ENCODE peak calls at places on chromosomes 5 and 9, in eight cellular contexts. One of them, this sample, is unnamed.

GRCh38 chr9:31736581-31737179 is 647.8 kb upstream of the ACO1 start:
- DNase-seq in PC-3: no peak
- DNase-seq in left cardiac atrium: no peak
- DNase-seq in COR-L47: no peak
- DNase-seq in H9: no peak
- DNase-seq in renal cortical epithelial cell: no peak
- DNase-seq in activated T-cell treated with anti-CD3 and anti-CD28 coated beads for 48 hours: no peak
- DNase-seq in nucleus accumbens: no peak
- DNase-seq in this sample: peak

GRCh38 chr5:375921-376871 is 54.7 kb downstream of the AHRR start:
- DNase-seq in nucleus accumbens: no peak
- DNase-seq in PC-3: no peak
- DNase-seq in H9: peak
- DNase-seq in COR-L47: no peak
- DNase-seq in activated T-cell treated with anti-CD3 and anti-CD28 coated beads for 48 hours: no peak
- DNase-seq in left cardiac atrium: no peak
- DNase-seq in renal cortical epithelial cell: no peak
- DNase-seq in this sample: peak

GRCh38 chr5:36901856-36902255 is 25.3 kb downstream of the NIPBL start:
- DNase-seq in H9: no peak
- DNase-seq in COR-L47: no peak
- DNase-seq in left cardiac atrium: no peak
- DNase-seq in activated T-cell treated with anti-CD3 and anti-CD28 coated beads for 48 hours: no peak
- DNase-seq in renal cortical epithelial cell: no peak
- DNase-seq in nucleus accumbens: no peak
- DNase-seq in PC-3: no peak
- DNase-seq in this sample: no peak

GRCh38 chr5:113552137-113552536 is 38.6 kb downstream of the YTHDC2 start:
- DNase-seq in COR-L47: no peak
- DNase-seq in renal cortical epithelial cell: no peak
- DNase-seq in H9: no peak
- DNase-seq in left cardiac atrium: no peak
- DNase-seq in activated T-cell treated with anti-CD3 and anti-CD28 coated beads for 48 hours: no peak
- DNase-seq in nucleus accumbens: no peak
- DNase-seq in PC-3: no peak
- DNase-seq in this sample: no peak

GRCh38 chr5:74851684-74852353 is 14.4 kb downstream of the FAM169A start:
- DNase-seq in nucleus accumbens: no peak
- DNase-seq in renal cortical epithelial cell: peak
- DNase-seq in PC-3: peak
- DNase-seq in activated T-cell treated with anti-CD3 and anti-CD28 coated beads for 48 hours: no peak
- DNase-seq in H9: no peak
- DNase-seq in left cardiac atrium: no peak
- DNase-seq in COR-L47: no peak
- DNase-seq in this sample: no peak

GRCh38 chr5:153883829-153884228 is 154.9 kb downstream of the FAM114A2 start:
- DNase-seq in COR-L47: no peak
- DNase-seq in nucleus accumbens: no peak
- DNase-seq in activated T-cell treated with anti-CD3 and anti-CD28 coated beads for 48 hours: no peak
- DNase-seq in renal cortical epithelial cell: no peak
- DNase-seq in left cardiac atrium: no peak
- DNase-seq in PC-3: no peak
- DNase-seq in H9: no peak
- DNase-seq in this sample: no peak

GRCh38 chr5:16852251-16853005 is 83.7 kb downstream of the MYO10 start:
- DNase-seq in COR-L47: no peak
- DNase-seq in renal cortical epithelial cell: peak
- DNase-seq in activated T-cell treated with anti-CD3 and anti-CD28 coated beads for 48 hours: no peak
- DNase-seq in PC-3: no peak
- DNase-seq in H9: no peak
- DNase-seq in nucleus accumbens: no peak
- DNase-seq in left cardiac atrium: no peak
- DNase-seq in this sample: no peak

GRCh38 chr9:134820901-134821300 is 59.7 kb upstream of the FCN2 start:
- DNase-seq in activated T-cell treated with anti-CD3 and anti-CD28 coated beads for 48 hours: no peak
- DNase-seq in COR-L47: no peak
- DNase-seq in PC-3: no peak
- DNase-seq in left cardiac atrium: no peak
- DNase-seq in nucleus accumbens: no peak
- DNase-seq in renal cortical epithelial cell: no peak
- DNase-seq in H9: no peak
- DNase-seq in this sample: no peak

GRCh38 chr5:38670878-38671277 is 114.4 kb upstream of the LIFR start:
- DNase-seq in activated T-cell treated with anti-CD3 and anti-CD28 coated beads for 48 hours: no peak
- DNase-seq in nucleus accumbens: no peak
- DNase-seq in PC-3: no peak
- DNase-seq in renal cortical epithelial cell: peak
- DNase-seq in left cardiac atrium: no peak
- DNase-seq in COR-L47: no peak
- DNase-seq in H9: no peak
- DNase-seq in this sample: no peak

GRCh38 chr9:17291766-17292165 is 156.9 kb downstream of the CNTLN start:
- DNase-seq in left cardiac atrium: no peak
- DNase-seq in nucleus accumbens: no peak
- DNase-seq in PC-3: no peak
- DNase-seq in H9: no peak
- DNase-seq in COR-L47: no peak
- DNase-seq in activated T-cell treated with anti-CD3 and anti-CD28 coated beads for 48 hours: no peak
- DNase-seq in renal cortical epithelial cell: peak
- DNase-seq in this sample: no peak

GRCh38 chr5:172901012-172901780 is 58.0 kb upstream of the RPL26L1 start:
- DNase-seq in left cardiac atrium: peak
- DNase-seq in nucleus accumbens: no peak
- DNase-seq in PC-3: no peak
- DNase-seq in renal cortical epithelial cell: peak
- DNase-seq in activated T-cell treated with anti-CD3 and anti-CD28 coated beads for 48 hours: no peak
- DNase-seq in COR-L47: no peak
- DNase-seq in H9: no peak
- DNase-seq in this sample: no peak

GRCh38 chr5:110803467-110804326 is 64.9 kb downstream of the SLC25A46 start:
- DNase-seq in left cardiac atrium: no peak
- DNase-seq in renal cortical epithelial cell: no peak
- DNase-seq in H9: no peak
- DNase-seq in COR-L47: no peak
- DNase-seq in nucleus accumbens: no peak
- DNase-seq in activated T-cell treated with anti-CD3 and anti-CD28 coated beads for 48 hours: no peak
- DNase-seq in PC-3: no peak
- DNase-seq in this sample: no peak

GRCh38 chr9:110808599-110808980 is 140.0 kb downstream of the MUSK start:
- DNase-seq in renal cortical epithelial cell: no peak
- DNase-seq in nucleus accumbens: no peak
- DNase-seq in COR-L47: no peak
- DNase-seq in left cardiac atrium: no peak
- DNase-seq in activated T-cell treated with anti-CD3 and anti-CD28 coated beads for 48 hours: no peak
- DNase-seq in H9: no peak
- DNase-seq in PC-3: no peak
- DNase-seq in this sample: no peak

GRCh38 chr5:116011046-116011445 is 21.2 kb upstream of the ARL14EPL start:
- DNase-seq in PC-3: no peak
- DNase-seq in activated T-cell treated with anti-CD3 and anti-CD28 coated beads for 48 hours: no peak
- DNase-seq in nucleus accumbens: no peak
- DNase-seq in H9: no peak
- DNase-seq in COR-L47: no peak
- DNase-seq in left cardiac atrium: no peak
- DNase-seq in renal cortical epithelial cell: no peak
- DNase-seq in this sample: no peak

GRCh38 chr5:1937590-1937989 is 54.9 kb upstream of the IRX4 start:
- DNase-seq in COR-L47: no peak
- DNase-seq in H9: peak
- DNase-seq in nucleus accumbens: no peak
- DNase-seq in PC-3: no peak
- DNase-seq in activated T-cell treated with anti-CD3 and anti-CD28 coated beads for 48 hours: no peak
- DNase-seq in renal cortical epithelial cell: no peak
- DNase-seq in left cardiac atrium: no peak
- DNase-seq in this sample: no peak

GRCh38 chr9:101465330-101465915 is 29.8 kb upstream of the ALDOB start:
- DNase-seq in renal cortical epithelial cell: peak
- DNase-seq in COR-L47: peak
- DNase-seq in left cardiac atrium: no peak
- DNase-seq in nucleus accumbens: peak
- DNase-seq in activated T-cell treated with anti-CD3 and anti-CD28 coated beads for 48 hours: no peak
- DNase-seq in PC-3: peak
- DNase-seq in H9: peak
- DNase-seq in this sample: peak

GRCh38 chr5:9653811-9654210 is 23.7 kb upstream of the TAS2R1 start:
- DNase-seq in H9: no peak
- DNase-seq in activated T-cell treated with anti-CD3 and anti-CD28 coated beads for 48 hours: no peak
- DNase-seq in COR-L47: no peak
- DNase-seq in nucleus accumbens: no peak
- DNase-seq in renal cortical epithelial cell: peak
- DNase-seq in PC-3: peak
- DNase-seq in left cardiac atrium: peak
- DNase-seq in this sample: no peak

GRCh38 chr9:133063159-133063499 is 1.3 kb downstream of the CEL start:
- DNase-seq in renal cortical epithelial cell: no peak
- DNase-seq in left cardiac atrium: no peak
- DNase-seq in activated T-cell treated with anti-CD3 and anti-CD28 coated beads for 48 hours: no peak
- DNase-seq in nucleus accumbens: no peak
- DNase-seq in PC-3: no peak
- DNase-seq in COR-L47: no peak
- DNase-seq in H9: no peak
- DNase-seq in this sample: no peak

GRCh38 chr5:42759456-42759855 is 2.8 kb downstream of the CCDC152 start:
- DNase-seq in left cardiac atrium: no peak
- DNase-seq in PC-3: peak
- DNase-seq in COR-L47: no peak
- DNase-seq in nucleus accumbens: no peak
- DNase-seq in renal cortical epithelial cell: peak
- DNase-seq in activated T-cell treated with anti-CD3 and anti-CD28 coated beads for 48 hours: no peak
- DNase-seq in H9: no peak
- DNase-seq in this sample: no peak

GRCh38 chr9:27925815-27926214 is 352.5 kb upstream of the C9orf72 start:
- DNase-seq in activated T-cell treated with anti-CD3 and anti-CD28 coated beads for 48 hours: no peak
- DNase-seq in nucleus accumbens: no peak
- DNase-seq in left cardiac atrium: no peak
- DNase-seq in H9: no peak
- DNase-seq in COR-L47: peak
- DNase-seq in PC-3: no peak
- DNase-seq in renal cortical epithelial cell: no peak
- DNase-seq in this sample: no peak

GRCh38 chr9:99368341-99369326 is 146.6 kb downstream of the SEC61B start:
- DNase-seq in H9: no peak
- DNase-seq in activated T-cell treated with anti-CD3 and anti-CD28 coated beads for 48 hours: no peak
- DNase-seq in nucleus accumbens: peak
- DNase-seq in COR-L47: no peak
- DNase-seq in renal cortical epithelial cell: peak
- DNase-seq in PC-3: peak
- DNase-seq in left cardiac atrium: peak
- DNase-seq in this sample: peak

GRCh38 chr9:106059886-106060285 is 365.5 kb downstream of the TMEM38B start:
- DNase-seq in H9: no peak
- DNase-seq in COR-L47: no peak
- DNase-seq in nucleus accumbens: no peak
- DNase-seq in activated T-cell treated with anti-CD3 and anti-CD28 coated beads for 48 hours: no peak
- DNase-seq in left cardiac atrium: no peak
- DNase-seq in renal cortical epithelial cell: no peak
- DNase-seq in PC-3: no peak
- DNase-seq in this sample: peak

GRCh38 chr9:136228107-136228875 is 17.3 kb downstream of the QSOX2 start:
- DNase-seq in left cardiac atrium: no peak
- DNase-seq in renal cortical epithelial cell: peak
- DNase-seq in PC-3: peak
- DNase-seq in activated T-cell treated with anti-CD3 and anti-CD28 coated beads for 48 hours: no peak
- DNase-seq in H9: no peak
- DNase-seq in COR-L47: no peak
- DNase-seq in nucleus accumbens: no peak
- DNase-seq in this sample: no peak

GRCh38 chr9:95120781-95121370 is 196.6 kb downstream of the FANCC start:
- DNase-seq in COR-L47: no peak
- DNase-seq in nucleus accumbens: no peak
- DNase-seq in renal cortical epithelial cell: no peak
- DNase-seq in PC-3: no peak
- DNase-seq in activated T-cell treated with anti-CD3 and anti-CD28 coated beads for 48 hours: no peak
- DNase-seq in left cardiac atrium: no peak
- DNase-seq in H9: no peak
- DNase-seq in this sample: no peak

GRCh38 chr9:120619751-120620655 is 40.0 kb upstream of the CDK5RAP2 start:
- DNase-seq in H9: peak
- DNase-seq in COR-L47: peak
- DNase-seq in renal cortical epithelial cell: peak
- DNase-seq in left cardiac atrium: no peak
- DNase-seq in nucleus accumbens: peak
- DNase-seq in activated T-cell treated with anti-CD3 and anti-CD28 coated beads for 48 hours: peak
- DNase-seq in PC-3: peak
- DNase-seq in this sample: peak

GRCh38 chr9:134621558-134622110 is 20.0 kb upstream of the COL5A1 start:
- DNase-seq in left cardiac atrium: peak
- DNase-seq in renal cortical epithelial cell: no peak
- DNase-seq in PC-3: no peak
- DNase-seq in H9: peak
- DNase-seq in nucleus accumbens: no peak
- DNase-seq in COR-L47: no peak
- DNase-seq in activated T-cell treated with anti-CD3 and anti-CD28 coated beads for 48 hours: no peak
- DNase-seq in this sample: no peak

GRCh38 chr5:106269252-106269843 is 1401.4 kb downstream of the EFNA5 start:
- DNase-seq in H9: no peak
- DNase-seq in renal cortical epithelial cell: peak
- DNase-seq in COR-L47: no peak
- DNase-seq in activated T-cell treated with anti-CD3 and anti-CD28 coated beads for 48 hours: no peak
- DNase-seq in nucleus accumbens: no peak
- DNase-seq in left cardiac atrium: no peak
- DNase-seq in PC-3: peak
- DNase-seq in this sample: no peak

GRCh38 chr5:143501176-143501840 is 97.8 kb upstream of the NR3C1 start:
- DNase-seq in PC-3: no peak
- DNase-seq in activated T-cell treated with anti-CD3 and anti-CD28 coated beads for 48 hours: no peak
- DNase-seq in COR-L47: no peak
- DNase-seq in renal cortical epithelial cell: no peak
- DNase-seq in nucleus accumbens: no peak
- DNase-seq in H9: no peak
- DNase-seq in left cardiac atrium: no peak
- DNase-seq in this sample: no peak

GRCh38 chr5:148998174-148998797 is 64.6 kb downstream of the SH3TC2 start:
- DNase-seq in nucleus accumbens: peak
- DNase-seq in activated T-cell treated with anti-CD3 and anti-CD28 coated beads for 48 hours: no peak
- DNase-seq in renal cortical epithelial cell: peak
- DNase-seq in PC-3: peak
- DNase-seq in COR-L47: peak
- DNase-seq in H9: no peak
- DNase-seq in left cardiac atrium: no peak
- DNase-seq in this sample: peak

GRCh38 chr5:142263346-142263745 is 61.5 kb downstream of the SPRY4 start:
- DNase-seq in nucleus accumbens: no peak
- DNase-seq in H9: no peak
- DNase-seq in left cardiac atrium: no peak
- DNase-seq in renal cortical epithelial cell: no peak
- DNase-seq in PC-3: no peak
- DNase-seq in activated T-cell treated with anti-CD3 and anti-CD28 coated beads for 48 hours: no peak
- DNase-seq in COR-L47: no peak
- DNase-seq in this sample: no peak

GRCh38 chr5:166509085-166509484 is 1782.4 kb upstream of the WWC1 start:
- DNase-seq in nucleus accumbens: no peak
- DNase-seq in renal cortical epithelial cell: peak
- DNase-seq in H9: no peak
- DNase-seq in activated T-cell treated with anti-CD3 and anti-CD28 coated beads for 48 hours: no peak
- DNase-seq in left cardiac atrium: no peak
- DNase-seq in COR-L47: no peak
- DNase-seq in PC-3: no peak
- DNase-seq in this sample: no peak

GRCh38 chr9:113380869-113381378 is 4.1 kb upstream of the HDHD3 start:
- DNase-seq in left cardiac atrium: no peak
- DNase-seq in nucleus accumbens: no peak
- DNase-seq in PC-3: peak
- DNase-seq in renal cortical epithelial cell: no peak
- DNase-seq in COR-L47: no peak
- DNase-seq in activated T-cell treated with anti-CD3 and anti-CD28 coated beads for 48 hours: no peak
- DNase-seq in H9: no peak
- DNase-seq in this sample: no peak

GRCh38 chr5:850511-851006 is at the start of gene ZDHHC11:
- DNase-seq in H9: peak
- DNase-seq in renal cortical epithelial cell: no peak
- DNase-seq in COR-L47: no peak
- DNase-seq in left cardiac atrium: peak
- DNase-seq in PC-3: peak
- DNase-seq in nucleus accumbens: no peak
- DNase-seq in activated T-cell treated with anti-CD3 and anti-CD28 coated beads for 48 hours: no peak
- DNase-seq in this sample: peak

GRCh38 chr9:18587988-18588387 is 114.0 kb downstream of the ADAMTSL1 start:
- DNase-seq in PC-3: no peak
- DNase-seq in left cardiac atrium: no peak
- DNase-seq in activated T-cell treated with anti-CD3 and anti-CD28 coated beads for 48 hours: no peak
- DNase-seq in nucleus accumbens: no peak
- DNase-seq in COR-L47: no peak
- DNase-seq in renal cortical epithelial cell: no peak
- DNase-seq in H9: no peak
- DNase-seq in this sample: no peak